ENCODE peak calls at places on chromosome 5, in ten cellular contexts. One of them, this sample, is unnamed.

GRCh38 chr5:90161399-90161798 is 248.2 kb downstream of the CETN3 start:
- DNase-seq in heart left ventricle: peak
- DNase-seq in sciatic nerve: peak
- DNase-seq in psoas muscle: no peak
- DNase-seq in omental fat pad: no peak
- DNase-seq in anterior cingulate cortex: peak
- DNase-seq in cardiac fibroblast: peak
- DNase-seq in posterior cingulate gyrus: peak
- DNase-seq in T follicular helper cell: no peak
- DNase-seq in left ventricle myocardium superior: peak
- DNase-seq in this sample: peak

GRCh38 chr5:109953821-109954220 is 264.1 kb downstream of the MAN2A1 start:
- DNase-seq in heart left ventricle: no peak
- DNase-seq in sciatic nerve: no peak
- DNase-seq in psoas muscle: no peak
- DNase-seq in omental fat pad: no peak
- DNase-seq in anterior cingulate cortex: no peak
- DNase-seq in cardiac fibroblast: no peak
- DNase-seq in posterior cingulate gyrus: no peak
- DNase-seq in T follicular helper cell: no peak
- DNase-seq in left ventricle myocardium superior: no peak
- DNase-seq in this sample: no peak

GRCh38 chr5:51881901-51882300 is 498.7 kb downstream of the ISL1 start:
- DNase-seq in heart left ventricle: no peak
- DNase-seq in sciatic nerve: no peak
- DNase-seq in psoas muscle: no peak
- DNase-seq in omental fat pad: no peak
- DNase-seq in anterior cingulate cortex: no peak
- DNase-seq in cardiac fibroblast: no peak
- DNase-seq in posterior cingulate gyrus: no peak
- DNase-seq in T follicular helper cell: no peak
- DNase-seq in left ventricle myocardium superior: no peak
- DNase-seq in this sample: no peak

GRCh38 chr5:8034852-8035251 is 165.9 kb downstream of the MTRR start:
- DNase-seq in heart left ventricle: no peak
- DNase-seq in sciatic nerve: no peak
- DNase-seq in psoas muscle: no peak
- DNase-seq in omental fat pad: no peak
- DNase-seq in anterior cingulate cortex: no peak
- DNase-seq in cardiac fibroblast: no peak
- DNase-seq in posterior cingulate gyrus: no peak
- DNase-seq in T follicular helper cell: no peak
- DNase-seq in left ventricle myocardium superior: no peak
- DNase-seq in this sample: no peak

GRCh38 chr5:81925012-81925411 is 46.8 kb upstream of the ATG10 start:
- DNase-seq in heart left ventricle: no peak
- DNase-seq in sciatic nerve: no peak
- DNase-seq in psoas muscle: no peak
- DNase-seq in omental fat pad: no peak
- DNase-seq in anterior cingulate cortex: no peak
- DNase-seq in cardiac fibroblast: no peak
- DNase-seq in posterior cingulate gyrus: no peak
- DNase-seq in T follicular helper cell: no peak
- DNase-seq in left ventricle myocardium superior: no peak
- DNase-seq in this sample: no peak

GRCh38 chr5:89377752-89378455 is 494.9 kb upstream of the MEF2C start:
- DNase-seq in heart left ventricle: no peak
- DNase-seq in sciatic nerve: no peak
- DNase-seq in psoas muscle: no peak
- DNase-seq in omental fat pad: no peak
- DNase-seq in anterior cingulate cortex: no peak
- DNase-seq in cardiac fibroblast: no peak
- DNase-seq in posterior cingulate gyrus: no peak
- DNase-seq in T follicular helper cell: no peak
- DNase-seq in left ventricle myocardium superior: no peak
- DNase-seq in this sample: no peak

GRCh38 chr5:98927242-98927987 is 1.4 kb downstream of the CHD1 start:
- DNase-seq in heart left ventricle: peak
- DNase-seq in sciatic nerve: peak
- DNase-seq in psoas muscle: no peak
- DNase-seq in omental fat pad: no peak
- DNase-seq in anterior cingulate cortex: peak
- DNase-seq in cardiac fibroblast: peak
- DNase-seq in posterior cingulate gyrus: no peak
- DNase-seq in T follicular helper cell: peak
- DNase-seq in left ventricle myocardium superior: no peak
- DNase-seq in this sample: peak

GRCh38 chr5:99019812-99020697 is 91.2 kb upstream of the CHD1 start:
- DNase-seq in heart left ventricle: no peak
- DNase-seq in sciatic nerve: no peak
- DNase-seq in psoas muscle: no peak
- DNase-seq in omental fat pad: no peak
- DNase-seq in anterior cingulate cortex: no peak
- DNase-seq in cardiac fibroblast: peak
- DNase-seq in posterior cingulate gyrus: no peak
- DNase-seq in T follicular helper cell: no peak
- DNase-seq in left ventricle myocardium superior: no peak
- DNase-seq in this sample: no peak

GRCh38 chr5:61182449-61182848 is 20.2 kb upstream of the SMIM15 start:
- DNase-seq in heart left ventricle: no peak
- DNase-seq in sciatic nerve: no peak
- DNase-seq in psoas muscle: no peak
- DNase-seq in omental fat pad: no peak
- DNase-seq in anterior cingulate cortex: no peak
- DNase-seq in cardiac fibroblast: peak
- DNase-seq in posterior cingulate gyrus: no peak
- DNase-seq in T follicular helper cell: no peak
- DNase-seq in left ventricle myocardium superior: no peak
- DNase-seq in this sample: no peak

GRCh38 chr5:132476853-132477729 is 13.5 kb downstream of the IRF1 start:
- DNase-seq in heart left ventricle: peak
- DNase-seq in sciatic nerve: peak
- DNase-seq in psoas muscle: no peak
- DNase-seq in omental fat pad: no peak
- DNase-seq in anterior cingulate cortex: no peak
- DNase-seq in cardiac fibroblast: no peak
- DNase-seq in posterior cingulate gyrus: no peak
- DNase-seq in T follicular helper cell: no peak
- DNase-seq in left ventricle myocardium superior: no peak
- DNase-seq in this sample: no peak

GRCh38 chr5:157506066-157506590 is 46.1 kb downstream of the NIPAL4 start:
- DNase-seq in heart left ventricle: no peak
- DNase-seq in sciatic nerve: no peak
- DNase-seq in psoas muscle: no peak
- DNase-seq in omental fat pad: no peak
- DNase-seq in anterior cingulate cortex: no peak
- DNase-seq in cardiac fibroblast: peak
- DNase-seq in posterior cingulate gyrus: no peak
- DNase-seq in T follicular helper cell: no peak
- DNase-seq in left ventricle myocardium superior: no peak
- DNase-seq in this sample: no peak

GRCh38 chr5:53601570-53601969 is 41.1 kb downstream of the NDUFS4 start:
- DNase-seq in heart left ventricle: no peak
- DNase-seq in sciatic nerve: no peak
- DNase-seq in psoas muscle: no peak
- DNase-seq in omental fat pad: no peak
- DNase-seq in anterior cingulate cortex: no peak
- DNase-seq in cardiac fibroblast: peak
- DNase-seq in posterior cingulate gyrus: no peak
- DNase-seq in T follicular helper cell: no peak
- DNase-seq in left ventricle myocardium superior: no peak
- DNase-seq in this sample: no peak

GRCh38 chr5:77851229-77852067 is 75.3 kb upstream of the TBCA start:
- DNase-seq in heart left ventricle: no peak
- DNase-seq in sciatic nerve: peak
- DNase-seq in psoas muscle: no peak
- DNase-seq in omental fat pad: no peak
- DNase-seq in anterior cingulate cortex: peak
- DNase-seq in cardiac fibroblast: peak
- DNase-seq in posterior cingulate gyrus: peak
- DNase-seq in T follicular helper cell: no peak
- DNase-seq in left ventricle myocardium superior: peak
- DNase-seq in this sample: no peak

GRCh38 chr5:113050606-113051391 is 74.2 kb downstream of the DCP2 start:
- DNase-seq in heart left ventricle: no peak
- DNase-seq in sciatic nerve: no peak
- DNase-seq in psoas muscle: no peak
- DNase-seq in omental fat pad: no peak
- DNase-seq in anterior cingulate cortex: no peak
- DNase-seq in cardiac fibroblast: peak
- DNase-seq in posterior cingulate gyrus: no peak
- DNase-seq in T follicular helper cell: no peak
- DNase-seq in left ventricle myocardium superior: no peak
- DNase-seq in this sample: no peak

GRCh38 chr5:5409151-5409810 is 13.2 kb upstream of the ICE1 start:
- DNase-seq in heart left ventricle: no peak
- DNase-seq in sciatic nerve: no peak
- DNase-seq in psoas muscle: no peak
- DNase-seq in omental fat pad: no peak
- DNase-seq in anterior cingulate cortex: no peak
- DNase-seq in cardiac fibroblast: no peak
- DNase-seq in posterior cingulate gyrus: no peak
- DNase-seq in T follicular helper cell: no peak
- DNase-seq in left ventricle myocardium superior: no peak
- DNase-seq in this sample: peak